ENCODE peak calls at places on chromosomes 2 and 18, in nine cellular contexts. I, L, P, K, U, A, Z, N and F are unnamed samples. For H3K4me1, the result is how much of the 10 kb centered on the place peaks cover.

GRCh38 chr2:46329803-46330775 is 32.9 kb downstream of the EPAS1 start:
- DNase-seq in I (no peak), L (peak), P (no peak), K (no peak), U (no peak), A (no peak), Z (no peak), N (no peak), F (no peak)

GRCh38 chr2:31937741-31938140 is 73.1 kb downstream of the MEMO1 start:
- DNase-seq in I (no peak), L (peak), P (no peak), K (no peak), U (no peak), A (no peak), Z (no peak), N (no peak), F (no peak)

GRCh38 chr2:53208815-53209214 is 558.8 kb upstream of the CHAC2 start:
- DNase-seq in I (no peak), L (no peak), P (no peak), K (no peak), U (no peak), A (no peak), Z (no peak), N (no peak), F (no peak)

GRCh38 chr2:201984800-201985525 is 48.7 kb upstream of the FZD7 start:
- DNase-seq in I (peak), L (no peak), P (peak), K (peak), U (peak), A (no peak), Z (no peak), N (no peak), F (peak)

GRCh38 chr18:6434987-6435709 is 20.4 kb upstream of the L3MBTL4 start:
- DNase-seq in I (no peak), L (no peak), P (no peak), K (no peak), U (no peak), A (no peak), Z (no peak), N (no peak), F (no peak)

GRCh38 chr2:52676056-52676455 is 1091.5 kb upstream of the CHAC2 start:
- DNase-seq in I (no peak), L (peak), P (no peak), K (no peak), U (no peak), A (no peak), Z (no peak), N (no peak), F (no peak)

GRCh38 chr2:12169721-12170120 is 423.3 kb downstream of the LPIN1 start:
- DNase-seq in I (peak), L (peak), P (no peak), K (no peak), U (peak), A (peak), Z (peak), N (no peak), F (no peak)

GRCh38 chr2:5549061-5549601 is 143.1 kb upstream of the SOX11 start:
- DNase-seq in I (no peak), L (peak), P (peak), K (no peak), U (no peak), A (no peak), Z (no peak), N (no peak), F (no peak)

GRCh38 chr18:56240405-56240804 is 398.0 kb downstream of the TXNL1 start:
- DNase-seq in I (no peak), L (peak), P (no peak), K (no peak), U (no peak), A (no peak), Z (no peak), N (no peak), F (no peak)

GRCh38 chr2:61970807-61971556 is 65.5 kb downstream of the COMMD1 start:
- DNase-seq in I (no peak), L (no peak), P (peak), K (no peak), U (no peak), A (no peak), Z (no peak), N (no peak), F (peak)

GRCh38 chr2:43119303-43119702 is 107.1 kb downstream of the ZFP36L2 start:
- DNase-seq in I (no peak), L (no peak), P (no peak), K (no peak), U (no peak), A (no peak), Z (no peak), N (no peak), F (no peak)

GRCh38 chr2:145797692-145798091 is 1277.8 kb upstream of the ZEB2 start:
- DNase-seq in I (no peak), L (peak), P (no peak), K (no peak), U (no peak), A (peak), Z (no peak), N (no peak), F (no peak)

GRCh38 chr2:10382313-10383061 is 65.6 kb downstream of the ODC1 start:
- DNase-seq in I (peak), L (no peak), P (peak), K (no peak), U (no peak), A (peak), Z (no peak), N (peak), F (no peak)

GRCh38 chr2:58667137-58667774 is 426.1 kb upstream of the FANCL start:
- DNase-seq in I (no peak), L (no peak), P (no peak), K (no peak), U (no peak), A (peak), Z (no peak), N (no peak), F (no peak)

GRCh38 chr18:25786778-25787177 is 303.6 kb downstream of the SS18 start:
- DNase-seq in I (no peak), L (peak), P (no peak), K (no peak), U (no peak), A (no peak), Z (no peak), N (no peak), F (no peak)

GRCh38 chr18:50044402-50044801 is 150.5 kb downstream of the MYO5B start:
- DNase-seq in I (no peak), L (no peak), P (peak), K (no peak), U (no peak), A (no peak), Z (no peak), N (no peak), F (no peak)

GRCh38 chr2:17853799-17854198 is 24.7 kb upstream of the KCNS3 start:
- DNase-seq in I (no peak), L (no peak), P (peak), K (no peak), U (no peak), A (no peak), Z (no peak), N (no peak), F (no peak)

GRCh38 chr18:55243255-55243654 is 284.0 kb upstream of the CCDC68 start:
- DNase-seq in I (no peak), L (no peak), P (no peak), K (no peak), U (no peak), A (no peak), Z (no peak), N (no peak), F (no peak)

GRCh38 chr2:120892967-120893667 is 157.4 kb downstream of the GLI2 start:
- DNase-seq in I (no peak), L (peak), P (no peak), K (no peak), U (no peak), A (no peak), Z (no peak), N (no peak), F (no peak)

GRCh38 chr2:241598487-241598886 is 38.5 kb downstream of the THAP4 start:
- DNase-seq in I (no peak), L (no peak), P (peak), K (no peak), U (no peak), A (no peak), Z (no peak), N (no peak), F (no peak)

GRCh38 chr2:120012363-120012762 is 514 bp upstream of the EPB41L5 start:
- DNase-seq in I (no peak), L (no peak), P (no peak), K (no peak), U (no peak), A (no peak), Z (no peak), N (no peak), F (no peak)

GRCh38 chr2:196268538-196269338 is 97.4 kb upstream of the STK17B start:
- DNase-seq in I (peak), L (no peak), P (no peak), K (no peak), U (no peak), A (no peak), Z (no peak), N (no peak), F (no peak)

GRCh38 chr2:105179469-105180372 is 61.8 kb upstream of the GPR45 start:
- DNase-seq in I (no peak), L (peak), P (peak), K (peak), U (no peak), A (peak), Z (peak), N (no peak), F (no peak)

GRCh38 chr2:200028998-200029397 is 73.6 kb downstream of the MAIP1 start:
- DNase-seq in I (no peak), L (peak), P (no peak), K (no peak), U (no peak), A (no peak), Z (no peak), N (no peak), F (no peak)

GRCh38 chr2:200032895-200033294 is 77.5 kb downstream of the MAIP1 start:
- DNase-seq in I (no peak), L (no peak), P (no peak), K (no peak), U (no peak), A (no peak), Z (no peak), N (no peak), F (no peak)

GRCh38 chr2:200034816-200035215 is 79.4 kb downstream of the MAIP1 start:
- DNase-seq in I (no peak), L (no peak), P (no peak), K (no peak), U (no peak), A (no peak), Z (no peak), N (no peak), F (no peak)

GRCh38 chr2:200039847-200040246 is 84.5 kb downstream of the MAIP1 start:
- DNase-seq in I (no peak), L (peak), P (no peak), K (no peak), U (no peak), A (no peak), Z (no peak), N (no peak), F (no peak)

GRCh38 chr2:200033939-200034338 is 78.6 kb downstream of the MAIP1 start:
- DNase-seq in I (no peak), L (no peak), P (no peak), K (no peak), U (no peak), A (no peak), Z (no peak), N (no peak), F (no peak)
- H3K4me1 ChIP-seq in I (under half), L (under half), P (under half), K (under half), U (under half), A (under half), Z (under half), N (under half), F (under half)

GRCh38 chr2:218865999-218866398 is 6.4 kb downstream of the WNT6 start:
- DNase-seq in I (no peak), L (no peak), P (no peak), K (no peak), U (no peak), A (no peak), Z (no peak), N (no peak), F (no peak)
- TF ChIP-seq CTCF in I (no peak), L (no peak), P (peak), K (no peak), U (no peak), A (no peak), Z (no peak), N (no peak), F (no peak)

GRCh38 chr2:60474301-60474700 is 79.2 kb downstream of the BCL11A start:
- DNase-seq in I (no peak), L (no peak), P (no peak), K (no peak), U (no peak), A (no peak), Z (no peak), N (no peak), F (no peak)
- H3K4me1 ChIP-seq in I (under half), L (under half), P (half or more), K (under half), U (under half), A (under half), Z (under half), N (under half), F (under half)

GRCh38 chr18:27685807-27686412 is 491.0 kb downstream of the CDH2 start:
- DNase-seq in I (peak), L (peak), P (peak), K (peak), U (no peak), A (peak), Z (no peak), N (no peak), F (no peak)
- TF ChIP-seq CTCF in I (peak), L (peak), P (peak), K (peak), U (no peak), A (peak), Z (peak), N (no peak), F (peak)

DNA sequence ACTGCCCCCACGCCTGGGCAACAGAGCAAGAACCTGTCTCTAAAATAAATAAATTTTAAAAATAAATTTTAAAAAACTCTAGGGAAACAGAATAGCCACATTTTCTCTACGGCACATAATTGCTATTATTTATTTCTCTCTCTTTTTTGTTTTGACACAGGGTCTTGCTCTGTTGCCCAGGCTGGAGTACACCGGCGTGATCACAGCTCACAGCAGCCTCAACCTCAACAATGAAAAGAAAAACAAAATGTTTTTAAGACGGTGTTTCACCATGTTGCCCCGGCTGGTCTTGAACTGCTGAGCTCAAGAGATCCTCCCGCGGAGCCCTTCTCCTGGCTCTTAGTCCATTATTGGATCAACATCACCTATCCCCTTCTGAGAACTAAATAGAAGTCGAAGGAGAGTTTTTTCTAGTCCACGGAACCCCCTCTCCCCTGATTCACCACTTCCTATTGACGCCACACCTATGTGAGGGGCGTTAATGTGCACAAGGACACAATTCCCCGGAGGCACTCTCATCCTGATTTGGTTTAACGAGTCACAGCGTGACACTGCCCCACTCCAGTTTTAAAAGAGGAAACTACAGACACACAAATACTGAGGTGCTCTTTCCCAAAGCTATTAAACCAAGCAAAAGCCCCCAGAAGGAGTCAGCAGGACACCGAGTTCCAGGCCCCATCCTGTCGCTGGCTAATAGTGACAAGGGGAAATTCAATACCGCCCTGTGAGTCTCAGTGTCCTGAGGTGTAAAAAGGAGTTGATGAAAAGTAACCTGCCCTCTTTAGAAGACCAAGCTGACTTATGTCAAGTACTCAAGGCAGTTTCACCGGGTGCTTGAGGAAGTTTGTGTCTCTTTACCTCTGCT is 1.1 kb downstream of the NPC1 start:
- DNase-seq in I (no peak), L (peak), P (peak), K (no peak), U (no peak), A (peak), Z (peak), N (no peak), F (peak)
- H3K4me1 ChIP-seq in I (half or more), L (under half), P (under half), K (under half), U (under half), A (under half), Z (half or more), N (under half), F (under half)

GRCh38 chr2:27800856-27801255 is 29.3 kb downstream of the MRPL33 start:
- DNase-seq in I (no peak), L (no peak), P (no peak), K (no peak), U (no peak), A (no peak), Z (no peak), N (no peak), F (no peak)

GRCh38 chr2:27798476-27798875 is 27.0 kb downstream of the MRPL33 start:
- DNase-seq in I (no peak), L (no peak), P (no peak), K (no peak), U (no peak), A (no peak), Z (no peak), N (no peak), F (no peak)

GRCh38 chr2:27796991-27797752 is 25.7 kb downstream of the MRPL33 start:
- DNase-seq in I (no peak), L (no peak), P (no peak), K (no peak), U (no peak), A (no peak), Z (peak), N (no peak), F (no peak)

GRCh38 chr2:27798948-27799645 is 27.6 kb downstream of the MRPL33 start:
- DNase-seq in I (peak), L (peak), P (peak), K (no peak), U (peak), A (peak), Z (peak), N (no peak), F (no peak)

DNA sequence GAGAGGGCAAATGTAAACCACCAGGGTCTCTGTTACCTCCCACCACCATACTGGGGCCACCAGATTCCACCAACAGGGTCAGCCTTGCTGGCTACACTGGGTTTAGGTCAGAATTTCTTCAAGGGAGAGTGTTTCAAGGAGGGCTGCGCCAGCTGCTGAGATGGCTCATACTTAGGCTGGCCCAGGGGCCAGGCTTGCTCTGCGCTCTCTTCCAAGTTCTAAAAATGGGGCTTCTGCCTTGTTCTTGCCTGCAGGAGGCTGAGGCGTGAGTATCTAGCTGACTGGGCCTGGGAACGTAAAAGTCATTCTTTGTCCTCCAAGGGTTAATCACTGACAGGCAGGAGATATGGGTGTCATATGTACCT is 28.1 kb downstream of the MRPL33 start:
- DNase-seq in I (no peak), L (no peak), P (no peak), K (no peak), U (no peak), A (no peak), Z (no peak), N (no peak), F (no peak)
- TF ChIP-seq CTCF in I (no peak), L (no peak), P (no peak), K (no peak), U (no peak), A (no peak), Z (no peak), N (no peak), F (no peak)

DNA sequence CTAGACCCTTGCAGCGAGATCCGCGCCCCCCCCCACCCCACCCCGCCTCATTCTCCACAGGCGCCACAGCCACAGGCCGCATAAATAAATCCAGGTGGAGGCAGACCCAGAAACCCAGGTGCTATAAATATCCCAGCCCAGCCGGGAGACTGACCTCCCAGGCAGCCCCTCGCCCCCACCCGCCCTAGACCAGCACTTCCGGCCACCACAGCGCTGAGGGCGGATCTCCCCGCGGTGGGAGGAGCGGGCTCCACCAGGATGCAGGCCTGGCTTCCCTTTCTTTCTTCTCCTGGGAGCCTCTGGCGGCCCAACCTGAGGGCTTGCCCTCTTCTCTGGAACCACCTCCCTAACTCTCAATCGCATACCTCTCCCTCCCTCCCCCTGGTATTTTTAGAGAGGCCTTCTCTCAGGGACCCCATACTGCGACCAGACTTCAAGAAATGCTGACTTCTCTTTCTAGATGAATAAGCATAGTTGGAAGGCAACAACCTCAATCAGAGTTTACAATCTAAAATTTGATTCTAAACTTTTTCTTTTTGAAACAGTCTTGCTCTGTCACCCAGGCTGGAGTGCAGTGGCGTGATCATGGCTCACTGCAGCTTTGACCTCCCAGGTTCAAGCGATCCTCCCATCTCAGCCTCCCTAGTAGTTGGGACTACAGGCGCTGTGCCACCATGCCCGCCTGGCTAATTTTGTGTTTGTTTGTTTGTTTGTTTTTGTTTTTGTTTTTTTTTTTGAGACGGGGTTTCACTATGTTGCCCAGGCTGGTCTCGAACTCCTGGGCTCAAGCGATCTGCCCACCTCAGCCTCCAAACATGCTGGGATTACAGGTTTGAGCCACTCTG is 55.0 kb downstream of the PKDCC start:
- DNase-seq in I (no peak), L (peak), P (peak), K (no peak), U (peak), A (no peak), Z (peak), N (no peak), F (peak)
- H3K4me1 ChIP-seq in I (under half), L (under half), P (under half), K (under half), U (under half), A (under half), Z (half or more), N (half or more), F (under half)

GRCh38 chr2:63843791-63844190 is 2.1 kb downstream of the UGP2 start:
- DNase-seq in I (no peak), L (no peak), P (no peak), K (no peak), U (no peak), A (no peak), Z (no peak), N (no peak), F (no peak)
- TF ChIP-seq CTCF in I (no peak), L (no peak), P (no peak), K (no peak), U (no peak), A (no peak), Z (no peak), N (no peak), F (no peak)

GRCh38 chr2:103788875-103789715 is 1027.3 kb downstream of the TMEM182 start:
- DNase-seq in I (no peak), L (peak), P (peak), K (no peak), U (no peak), A (no peak), Z (peak), N (no peak), F (peak)
- H3K4me1 ChIP-seq in I (under half), L (under half), P (under half), K (under half), U (under half), A (under half), Z (under half), N (under half), F (under half)